ENCODE peak calls at places on chromosomes 7 and 10, in five cellular contexts. One of them, this sample, is unnamed.

GRCh38 chr10:42734537-42734936 is 48.1 kb upstream of the BMS1 start:
- DNase-seq in MV-4-11: no peak
- DNase-seq in activated CD4-positive, CD25-positive, alpha-beta regulatory T cell: no peak
- DNase-seq in BE2C: peak; percentile 49
- DNase-seq in AG10803: no peak
- DNase-seq in this sample: no peak

GRCh38 chr7:17097668-17098297 is 200.7 kb upstream of the AHR start:
- DNase-seq in MV-4-11: no peak
- DNase-seq in activated CD4-positive, CD25-positive, alpha-beta regulatory T cell: no peak
- DNase-seq in BE2C: no peak
- DNase-seq in AG10803: no peak
- DNase-seq in this sample: no peak

GRCh38 chr7:100808354-100808875 is 18.9 kb downstream of the EPHB4 start:
- DNase-seq in MV-4-11: no peak
- DNase-seq in activated CD4-positive, CD25-positive, alpha-beta regulatory T cell: no peak
- DNase-seq in BE2C: no peak
- DNase-seq in AG10803: no peak
- DNase-seq in this sample: no peak

GRCh38 chr10:101182936-101183335 is 46.3 kb downstream of the LBX1 start:
- DNase-seq in MV-4-11: no peak
- DNase-seq in activated CD4-positive, CD25-positive, alpha-beta regulatory T cell: no peak
- DNase-seq in BE2C: no peak
- DNase-seq in AG10803: no peak
- DNase-seq in this sample: no peak

GRCh38 chr10:119643306-119644214 is 7.6 kb upstream of the BAG3 start:
- DNase-seq in MV-4-11: no peak
- DNase-seq in activated CD4-positive, CD25-positive, alpha-beta regulatory T cell: no peak
- DNase-seq in BE2C: peak; percentile 26
- DNase-seq in AG10803: peak; percentile 86
- DNase-seq in this sample: peak; percentile 52

GRCh38 chr7:55520426-55521140 is 51.7 kb downstream of the VOPP1 start:
- DNase-seq in MV-4-11: no peak
- DNase-seq in activated CD4-positive, CD25-positive, alpha-beta regulatory T cell: no peak
- DNase-seq in BE2C: no peak
- DNase-seq in AG10803: no peak
- DNase-seq in this sample: no peak

GRCh38 chr7:134514663-134515062 is 12.7 kb upstream of the AKR1B10 start:
- DNase-seq in MV-4-11: peak; percentile 65
- DNase-seq in activated CD4-positive, CD25-positive, alpha-beta regulatory T cell: peak; percentile 7
- DNase-seq in BE2C: peak; percentile 44
- DNase-seq in AG10803: peak; percentile 76
- DNase-seq in this sample: peak; percentile 52

GRCh38 chr10:52688906-52689305 is 83.7 kb downstream of the MBL2 start:
- DNase-seq in MV-4-11: no peak
- DNase-seq in activated CD4-positive, CD25-positive, alpha-beta regulatory T cell: no peak
- DNase-seq in BE2C: no peak
- DNase-seq in AG10803: no peak
- DNase-seq in this sample: no peak

GRCh38 chr10:122703483-122704448 is 4.1 kb upstream of the C10orf120 start:
- DNase-seq in MV-4-11: no peak
- DNase-seq in activated CD4-positive, CD25-positive, alpha-beta regulatory T cell: peak; percentile 19
- DNase-seq in BE2C: peak; percentile 69
- DNase-seq in AG10803: peak; percentile 62
- DNase-seq in this sample: peak; percentile 74

GRCh38 chr7:128166603-128167315 is 74.3 kb upstream of the LEP start:
- DNase-seq in MV-4-11: no peak
- DNase-seq in activated CD4-positive, CD25-positive, alpha-beta regulatory T cell: no peak
- DNase-seq in BE2C: peak; percentile 20
- DNase-seq in AG10803: peak; percentile 7
- DNase-seq in this sample: peak; percentile 51

GRCh38 chr10:28375399-28376354 is 72.8 kb upstream of the MPP7 start:
- DNase-seq in MV-4-11: peak; percentile 15
- DNase-seq in activated CD4-positive, CD25-positive, alpha-beta regulatory T cell: no peak
- DNase-seq in BE2C: no peak
- DNase-seq in AG10803: peak; percentile 18
- DNase-seq in this sample: no peak

GRCh38 chr10:70962686-70963085 is 74.3 kb upstream of the PCBD1 start:
- DNase-seq in MV-4-11: no peak
- DNase-seq in activated CD4-positive, CD25-positive, alpha-beta regulatory T cell: no peak
- DNase-seq in BE2C: no peak
- DNase-seq in AG10803: no peak
- DNase-seq in this sample: no peak

GRCh38 chr7:94258418-94258817 is 136.3 kb upstream of the COL1A2 start:
- DNase-seq in MV-4-11: no peak
- DNase-seq in activated CD4-positive, CD25-positive, alpha-beta regulatory T cell: no peak
- DNase-seq in BE2C: no peak
- DNase-seq in AG10803: peak; percentile 37
- DNase-seq in this sample: no peak

GRCh38 chr10:35362701-35363350 is 26.5 kb downstream of the CCNY start:
- DNase-seq in MV-4-11: no peak
- DNase-seq in activated CD4-positive, CD25-positive, alpha-beta regulatory T cell: no peak
- DNase-seq in BE2C: no peak
- DNase-seq in AG10803: no peak
- DNase-seq in this sample: no peak

GRCh38 chr7:74474271-74474865 is 20.7 kb downstream of the GTF2IRD1 start:
- DNase-seq in MV-4-11: no peak
- DNase-seq in activated CD4-positive, CD25-positive, alpha-beta regulatory T cell: no peak
- DNase-seq in BE2C: no peak
- DNase-seq in AG10803: peak; percentile 15
- DNase-seq in this sample: no peak

GRCh38 chr7:1466524-1467271 is 7.4 kb upstream of the MICALL2 start:
- DNase-seq in MV-4-11: no peak
- DNase-seq in activated CD4-positive, CD25-positive, alpha-beta regulatory T cell: no peak
- DNase-seq in BE2C: peak; percentile 76
- DNase-seq in AG10803: peak; percentile 63
- DNase-seq in this sample: peak; percentile 65

GRCh38 chr7:143259765-143260164 is 3.5 kb upstream of the GSTK1 start:
- DNase-seq in MV-4-11: no peak
- DNase-seq in activated CD4-positive, CD25-positive, alpha-beta regulatory T cell: no peak
- DNase-seq in BE2C: no peak
- DNase-seq in AG10803: no peak
- DNase-seq in this sample: no peak

GRCh38 chr7:90944021-90944420 is 320.2 kb upstream of the FZD1 start:
- DNase-seq in MV-4-11: no peak
- DNase-seq in activated CD4-positive, CD25-positive, alpha-beta regulatory T cell: no peak
- DNase-seq in BE2C: no peak
- DNase-seq in AG10803: no peak
- DNase-seq in this sample: no peak

GRCh38 chr10:124708922-124709520 is 35.2 kb downstream of the FAM53B start:
- DNase-seq in MV-4-11: no peak
- DNase-seq in activated CD4-positive, CD25-positive, alpha-beta regulatory T cell: no peak
- DNase-seq in BE2C: peak; percentile 34
- DNase-seq in AG10803: no peak
- DNase-seq in this sample: no peak

GRCh38 chr7:75884401-75884800 is 5.6 kb downstream of the RHBDD2 start:
- DNase-seq in MV-4-11: no peak
- DNase-seq in activated CD4-positive, CD25-positive, alpha-beta regulatory T cell: no peak
- DNase-seq in BE2C: no peak
- DNase-seq in AG10803: no peak
- DNase-seq in this sample: peak; percentile 59

GRCh38 chr10:71766717-71767419 is 6.5 kb downstream of the VSIR start:
- DNase-seq in MV-4-11: no peak
- DNase-seq in activated CD4-positive, CD25-positive, alpha-beta regulatory T cell: no peak
- DNase-seq in BE2C: no peak
- DNase-seq in AG10803: peak; percentile 99
- DNase-seq in this sample: no peak

GRCh38 chr7:155739538-155740140 is 72.6 kb downstream of the SHH start:
- DNase-seq in MV-4-11: no peak
- DNase-seq in activated CD4-positive, CD25-positive, alpha-beta regulatory T cell: no peak
- DNase-seq in BE2C: no peak
- DNase-seq in AG10803: no peak
- DNase-seq in this sample: no peak

GRCh38 chr10:131762789-131763696 is 137.8 kb upstream of the PPP2R2D start:
- DNase-seq in MV-4-11: no peak
- DNase-seq in activated CD4-positive, CD25-positive, alpha-beta regulatory T cell: no peak
- DNase-seq in BE2C: no peak
- DNase-seq in AG10803: no peak
- DNase-seq in this sample: no peak

GRCh38 chr10:48751730-48752129 is 67.1 kb downstream of the WDFY4 start:
- DNase-seq in MV-4-11: no peak
- DNase-seq in activated CD4-positive, CD25-positive, alpha-beta regulatory T cell: no peak
- DNase-seq in BE2C: no peak
- DNase-seq in AG10803: no peak
- DNase-seq in this sample: no peak

GRCh38 chr10:13717936-13718772 is 131.4 kb downstream of the PRPF18 start:
- DNase-seq in MV-4-11: peak; percentile 89
- DNase-seq in activated CD4-positive, CD25-positive, alpha-beta regulatory T cell: no peak
- DNase-seq in BE2C: no peak
- DNase-seq in AG10803: peak; percentile 93
- DNase-seq in this sample: no peak

GRCh38 chr10:96974348-96974747 is 142.2 kb downstream of the LCOR start:
- DNase-seq in MV-4-11: peak; percentile 74
- DNase-seq in activated CD4-positive, CD25-positive, alpha-beta regulatory T cell: no peak
- DNase-seq in BE2C: no peak
- DNase-seq in AG10803: peak; percentile 45
- DNase-seq in this sample: no peak

GRCh38 chr7:128398016-128398840 is 11.6 kb downstream of the IMPDH1 start:
- DNase-seq in MV-4-11: no peak
- DNase-seq in activated CD4-positive, CD25-positive, alpha-beta regulatory T cell: peak; percentile 12
- DNase-seq in BE2C: peak; percentile 76
- DNase-seq in AG10803: peak; percentile 37
- DNase-seq in this sample: peak; percentile 72

GRCh38 chr7:99752354-99752753 is 17.4 kb upstream of the CYP3A7 start:
- DNase-seq in MV-4-11: no peak
- DNase-seq in activated CD4-positive, CD25-positive, alpha-beta regulatory T cell: no peak
- DNase-seq in BE2C: no peak
- DNase-seq in AG10803: peak; percentile 5
- DNase-seq in this sample: no peak

GRCh38 chr10:44944354-44944753 is 15.2 kb upstream of the RASSF4 start:
- DNase-seq in MV-4-11: no peak
- DNase-seq in activated CD4-positive, CD25-positive, alpha-beta regulatory T cell: no peak
- DNase-seq in BE2C: no peak
- DNase-seq in AG10803: no peak
- DNase-seq in this sample: no peak

GRCh38 chr7:118104812-118105441 is 79.0 kb upstream of the LSM8 start:
- DNase-seq in MV-4-11: peak; percentile 21
- DNase-seq in activated CD4-positive, CD25-positive, alpha-beta regulatory T cell: no peak
- DNase-seq in BE2C: no peak
- DNase-seq in AG10803: peak; percentile 4
- DNase-seq in this sample: no peak

GRCh38 chr10:4781955-4782354 is 44.1 kb upstream of the AKR1E2 start:
- DNase-seq in MV-4-11: no peak
- DNase-seq in activated CD4-positive, CD25-positive, alpha-beta regulatory T cell: no peak
- DNase-seq in BE2C: no peak
- DNase-seq in AG10803: no peak
- DNase-seq in this sample: no peak

GRCh38 chr7:155844019-155844453 is 31.8 kb upstream of the SHH start:
- DNase-seq in MV-4-11: no peak
- DNase-seq in activated CD4-positive, CD25-positive, alpha-beta regulatory T cell: no peak
- DNase-seq in BE2C: no peak
- DNase-seq in AG10803: no peak
- DNase-seq in this sample: no peak

GRCh38 chr7:159098795-159099194 is 45.9 kb downstream of the VIPR2 start:
- DNase-seq in MV-4-11: no peak
- DNase-seq in activated CD4-positive, CD25-positive, alpha-beta regulatory T cell: no peak
- DNase-seq in BE2C: no peak
- DNase-seq in AG10803: no peak
- DNase-seq in this sample: no peak

GRCh38 chr7:30743371-30744074 is 8.4 kb upstream of the INMT start:
- DNase-seq in MV-4-11: no peak
- DNase-seq in activated CD4-positive, CD25-positive, alpha-beta regulatory T cell: no peak
- DNase-seq in BE2C: peak; percentile 44
- DNase-seq in AG10803: peak; percentile 38
- DNase-seq in this sample: peak; percentile 38

GRCh38 chr7:134460000-134460399 is 1.1 kb upstream of the AKR1B1 start:
- DNase-seq in MV-4-11: no peak
- DNase-seq in activated CD4-positive, CD25-positive, alpha-beta regulatory T cell: no peak
- DNase-seq in BE2C: no peak
- DNase-seq in AG10803: no peak
- DNase-seq in this sample: no peak

GRCh38 chr10:47379901-47380300 is 4.2 kb downstream of the ZNF488 start:
- DNase-seq in MV-4-11: no peak
- DNase-seq in activated CD4-positive, CD25-positive, alpha-beta regulatory T cell: no peak
- DNase-seq in BE2C: no peak
- DNase-seq in AG10803: no peak
- DNase-seq in this sample: no peak

GRCh38 chr7:46229409-46229808 is 308.3 kb upstream of the IGFBP3 start:
- DNase-seq in MV-4-11: no peak
- DNase-seq in activated CD4-positive, CD25-positive, alpha-beta regulatory T cell: no peak
- DNase-seq in BE2C: no peak
- DNase-seq in AG10803: peak; percentile 78
- DNase-seq in this sample: no peak

GRCh38 chr7:73606801-73607691 is 17.3 kb downstream of the MLXIPL start:
- DNase-seq in MV-4-11: no peak
- DNase-seq in activated CD4-positive, CD25-positive, alpha-beta regulatory T cell: peak; percentile 45
- DNase-seq in BE2C: peak; percentile 84
- DNase-seq in AG10803: no peak
- DNase-seq in this sample: peak; percentile 65

GRCh38 chr7:100573691-100574361 is at the start of gene SAP25:
- DNase-seq in MV-4-11: no peak
- DNase-seq in activated CD4-positive, CD25-positive, alpha-beta regulatory T cell: no peak
- DNase-seq in BE2C: no peak
- DNase-seq in AG10803: no peak
- DNase-seq in this sample: no peak